ENCODE peak calls at places on chromosomes 12 and 14, in ten cellular contexts. W, E, R, O, N, T, I, Y, X and C are unnamed samples.

GRCh38 chr14:103552011-103552797 is 10.3 kb downstream of the BAG5 start:
- DNase-seq in W (no peak), E (no peak), R (peak), O (peak), N (no peak), T (peak), I (peak), Y (peak), X (peak), C (peak)

GRCh38 chr14:81859071-81859470 is 325.4 kb upstream of the SEL1L start:
- DNase-seq in W (no peak), E (no peak), R (no peak), O (no peak), N (no peak), T (no peak), I (no peak), Y (no peak), X (no peak), C (no peak)

GRCh38 chr12:26173153-26173552 is 22.2 kb upstream of the SSPN start:
- DNase-seq in W (no peak), E (no peak), R (no peak), O (no peak), N (no peak), T (no peak), I (no peak), Y (no peak), X (no peak), C (no peak)

GRCh38 chr12:114403044-114403689 is 2.8 kb downstream of the TBX5 start:
- DNase-seq in W (no peak), E (no peak), R (peak), O (no peak), N (no peak), T (no peak), I (no peak), Y (no peak), X (no peak), C (no peak)

GRCh38 chr12:105552056-105552455 is 221.6 kb downstream of the C12orf75 start:
- DNase-seq in W (no peak), E (no peak), R (no peak), O (no peak), N (no peak), T (no peak), I (no peak), Y (no peak), X (no peak), C (no peak)

GRCh38 chr12:23950775-23951391 is 1.4 kb upstream of the SOX5 start:
- DNase-seq in W (no peak), E (no peak), R (no peak), O (peak), N (no peak), T (no peak), I (no peak), Y (peak), X (peak), C (no peak)

GRCh38 chr12:67137256-67137655 is 131.9 kb upstream of the CAND1 start:
- DNase-seq in W (no peak), E (no peak), R (no peak), O (no peak), N (no peak), T (no peak), I (no peak), Y (no peak), X (no peak), C (peak)

GRCh38 chr12:79358716-79359341 is 331.9 kb downstream of the PAWR start:
- DNase-seq in W (no peak), E (peak), R (no peak), O (no peak), N (no peak), T (no peak), I (no peak), Y (no peak), X (no peak), C (no peak)

GRCh38 chr14:31489680-31490079 is 1.8 kb upstream of the GPR33 start:
- DNase-seq in W (no peak), E (no peak), R (no peak), O (no peak), N (no peak), T (no peak), I (no peak), Y (no peak), X (no peak), C (no peak)

GRCh38 chr14:33767721-33768457 is 183.0 kb downstream of the EGLN3 start:
- DNase-seq in W (no peak), E (no peak), R (no peak), O (no peak), N (no peak), T (no peak), I (no peak), Y (no peak), X (peak), C (no peak)

GRCh38 chr12:30905483-30906009 is 21.0 kb upstream of the TSPAN11 start:
- DNase-seq in W (no peak), E (no peak), R (no peak), O (no peak), N (no peak), T (no peak), I (no peak), Y (no peak), X (peak), C (no peak)

GRCh38 chr12:54998958-54999510 is 14.5 kb upstream of the TESPA1 start:
- DNase-seq in W (no peak), E (peak), R (no peak), O (no peak), N (no peak), T (no peak), I (no peak), Y (no peak), X (no peak), C (no peak)

GRCh38 chr14:83689265-83689664 is 1840.7 kb upstream of the FLRT2 start:
- DNase-seq in W (no peak), E (no peak), R (no peak), O (no peak), N (no peak), T (no peak), I (no peak), Y (no peak), X (no peak), C (no peak)

GRCh38 chr12:110639336-110640178 is 25.6 kb downstream of the TCTN1 start:
- DNase-seq in W (no peak), E (peak), R (no peak), O (no peak), N (no peak), T (no peak), I (no peak), Y (no peak), X (peak), C (peak)

GRCh38 chr12:113841786-113842185 is 124.3 kb downstream of the RBM19 start:
- DNase-seq in W (no peak), E (no peak), R (no peak), O (no peak), N (no peak), T (no peak), I (no peak), Y (no peak), X (no peak), C (no peak)

GRCh38 chr12:115213538-115213961 is 529.6 kb upstream of the TBX3 start:
- DNase-seq in W (no peak), E (no peak), R (no peak), O (no peak), N (no peak), T (no peak), I (no peak), Y (peak), X (no peak), C (no peak)

GRCh38 chr12:101698782-101699347 is 1.4 kb downstream of the CHPT1 start:
- DNase-seq in W (peak), E (no peak), R (peak), O (no peak), N (no peak), T (no peak), I (no peak), Y (no peak), X (peak), C (peak)

GRCh38 chr14:51079085-51079484 is 15.8 kb downstream of the TRIM9 start:
- DNase-seq in W (no peak), E (no peak), R (no peak), O (no peak), N (no peak), T (no peak), I (no peak), Y (no peak), X (no peak), C (no peak)

GRCh38 chr12:57893460-57894353 is 47.2 kb upstream of the CTDSP2 start:
- DNase-seq in W (no peak), E (no peak), R (peak), O (peak), N (no peak), T (peak), I (no peak), Y (peak), X (peak), C (no peak)

GRCh38 chr14:71056168-71056567 is 148.9 kb downstream of the PCNX1 start:
- DNase-seq in W (no peak), E (no peak), R (no peak), O (no peak), N (no peak), T (no peak), I (no peak), Y (no peak), X (no peak), C (no peak)

GRCh38 chr12:54689984-54690383 is 41.8 kb upstream of the DCD start:
- DNase-seq in W (no peak), E (no peak), R (no peak), O (no peak), N (no peak), T (no peak), I (no peak), Y (no peak), X (no peak), C (no peak)

GRCh38 chr12:66491812-66492361 is 187.0 kb downstream of the GRIP1 start:
- DNase-seq in W (no peak), E (no peak), R (peak), O (no peak), N (no peak), T (no peak), I (no peak), Y (no peak), X (no peak), C (no peak)

GRCh38 chr12:80064951-80065350 is 34.4 kb upstream of the OTOGL start:
- DNase-seq in W (no peak), E (no peak), R (no peak), O (no peak), N (no peak), T (no peak), I (no peak), Y (no peak), X (no peak), C (no peak)

GRCh38 chr12:49491823-49492222 is 47.0 kb upstream of the KCNH3 start:
- DNase-seq in W (no peak), E (no peak), R (no peak), O (no peak), N (no peak), T (no peak), I (no peak), Y (no peak), X (peak), C (peak)

GRCh38 chr12:122022393-122023338 is 982 bp downstream of the BCL7A start:
- DNase-seq in W (peak), E (no peak), R (peak), O (no peak), N (no peak), T (no peak), I (no peak), Y (no peak), X (no peak), C (peak)

GRCh38 chr14:22887260-22887989 is 4.4 kb downstream of the REM2 start:
- DNase-seq in W (peak), E (peak), R (peak), O (no peak), N (no peak), T (peak), I (peak), Y (no peak), X (peak), C (peak)

GRCh38 chr12:104665296-104665695 is 208.5 kb downstream of the CHST11 start:
- DNase-seq in W (no peak), E (no peak), R (no peak), O (no peak), N (no peak), T (no peak), I (no peak), Y (no peak), X (no peak), C (no peak)

GRCh38 chr12:69392146-69392928 is 32.8 kb downstream of the YEATS4 start:
- DNase-seq in W (no peak), E (no peak), R (no peak), O (no peak), N (no peak), T (no peak), I (no peak), Y (no peak), X (peak), C (peak)

GRCh38 chr12:105705765-105706164 is 375.3 kb downstream of the C12orf75 start:
- DNase-seq in W (peak), E (peak), R (peak), O (peak), N (no peak), T (peak), I (no peak), Y (no peak), X (peak), C (peak)

GRCh38 chr12:1350934-1351240 is 243.5 kb downstream of the FBXL14 start:
- DNase-seq in W (no peak), E (no peak), R (no peak), O (no peak), N (no peak), T (no peak), I (no peak), Y (no peak), X (no peak), C (no peak)

GRCh38 chr14:55845963-55846851 is 266.2 kb downstream of the KTN1 start:
- DNase-seq in W (no peak), E (no peak), R (peak), O (no peak), N (no peak), T (no peak), I (no peak), Y (no peak), X (no peak), C (no peak)

GRCh38 chr12:28088566-28089277 is 101.5 kb upstream of the CCDC91 start:
- DNase-seq in W (no peak), E (peak), R (no peak), O (no peak), N (no peak), T (no peak), I (peak), Y (no peak), X (no peak), C (no peak)

GRCh38 chr12:109387425-109388166 is 39.9 kb downstream of the MYO1H start:
- DNase-seq in W (peak), E (peak), R (no peak), O (no peak), N (no peak), T (no peak), I (peak), Y (no peak), X (no peak), C (no peak)

GRCh38 chr12:49548822-49549648 is 10.2 kb downstream of the KCNH3 start:
- DNase-seq in W (no peak), E (no peak), R (peak), O (no peak), N (peak), T (no peak), I (no peak), Y (peak), X (no peak), C (no peak)

DNA sequence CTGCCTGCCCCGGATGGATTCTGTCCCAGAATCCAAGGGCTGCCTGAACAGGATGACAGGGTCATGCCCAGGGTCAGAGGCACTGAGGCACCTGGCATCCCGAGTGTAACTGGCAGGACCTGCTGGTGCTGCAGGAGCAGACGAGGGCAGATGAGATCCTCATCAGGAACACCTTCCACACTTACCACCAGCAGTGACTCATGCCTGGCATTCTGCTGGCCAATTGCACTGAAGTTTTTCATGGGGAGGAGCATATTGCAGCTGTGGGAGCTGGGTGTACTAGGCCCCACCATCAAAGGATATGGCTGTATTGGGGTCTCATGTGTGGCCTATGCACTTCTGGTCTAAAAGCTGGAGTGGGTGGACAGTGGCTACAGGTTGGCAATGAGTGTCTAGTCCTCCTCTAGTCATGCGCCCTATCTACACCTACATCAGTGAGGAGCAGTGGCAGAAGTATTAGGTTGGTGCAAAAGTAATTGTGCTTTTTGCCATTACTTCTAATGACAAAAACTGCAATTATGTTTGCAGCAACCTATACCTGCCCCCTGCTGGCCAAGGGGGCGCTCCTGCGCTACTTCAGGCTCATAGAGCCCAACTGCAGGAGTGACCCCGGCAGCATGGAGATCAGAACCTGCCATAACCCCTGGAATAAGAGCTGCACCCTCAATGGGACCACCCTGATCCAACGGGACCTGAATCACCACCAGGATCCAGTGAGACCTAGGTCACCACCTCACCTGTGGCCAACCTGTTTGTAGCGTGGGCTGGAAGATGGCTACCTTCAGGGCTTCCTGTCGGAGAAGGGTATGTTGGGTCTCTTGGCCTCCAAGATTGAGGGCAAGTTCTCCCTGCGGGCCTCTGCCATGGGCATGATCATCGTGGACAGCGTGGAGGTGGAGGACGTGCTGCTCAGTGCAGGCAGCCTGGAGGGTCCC is 8.0 kb upstream of the C12orf42 start:
- DNase-seq in W (no peak), E (peak), R (no peak), O (no peak), N (peak), T (no peak), I (no peak), Y (no peak), X (no peak), C (no peak)
- TF ChIP-seq CTCF in W (peak), E (peak), R (peak), O (peak), N (peak), T (no peak), I (peak), Y (peak), X (no peak), C (no peak)

DNA sequence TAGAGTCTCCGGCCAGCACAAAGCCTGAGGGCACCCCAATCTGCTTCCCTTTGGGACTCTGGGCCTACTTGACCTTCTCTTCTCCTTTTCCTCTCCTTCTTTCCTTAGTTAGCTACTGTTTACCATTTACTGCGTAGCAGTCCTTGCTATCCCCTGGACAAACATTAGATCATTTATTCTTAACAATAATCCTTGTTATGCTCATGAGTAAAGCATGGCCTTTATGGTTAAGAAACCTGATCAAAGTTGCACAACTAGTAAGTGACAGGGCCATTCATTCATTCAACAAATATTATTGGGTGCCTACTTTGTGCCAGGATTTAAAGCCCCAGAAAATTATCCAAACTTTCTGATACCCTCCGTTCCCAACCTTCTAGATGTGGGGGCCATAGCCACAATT is 3.2 kb upstream of the HDAC7 start:
- DNase-seq in W (no peak), E (no peak), R (peak), O (no peak), N (no peak), T (no peak), I (no peak), Y (no peak), X (no peak), C (no peak)
- H3K27ac ChIP-seq in W (peak), E (no peak), R (no peak), O (peak), N (no peak), T (peak), I (peak), Y (no peak), X (no peak), C (peak)

DNA sequence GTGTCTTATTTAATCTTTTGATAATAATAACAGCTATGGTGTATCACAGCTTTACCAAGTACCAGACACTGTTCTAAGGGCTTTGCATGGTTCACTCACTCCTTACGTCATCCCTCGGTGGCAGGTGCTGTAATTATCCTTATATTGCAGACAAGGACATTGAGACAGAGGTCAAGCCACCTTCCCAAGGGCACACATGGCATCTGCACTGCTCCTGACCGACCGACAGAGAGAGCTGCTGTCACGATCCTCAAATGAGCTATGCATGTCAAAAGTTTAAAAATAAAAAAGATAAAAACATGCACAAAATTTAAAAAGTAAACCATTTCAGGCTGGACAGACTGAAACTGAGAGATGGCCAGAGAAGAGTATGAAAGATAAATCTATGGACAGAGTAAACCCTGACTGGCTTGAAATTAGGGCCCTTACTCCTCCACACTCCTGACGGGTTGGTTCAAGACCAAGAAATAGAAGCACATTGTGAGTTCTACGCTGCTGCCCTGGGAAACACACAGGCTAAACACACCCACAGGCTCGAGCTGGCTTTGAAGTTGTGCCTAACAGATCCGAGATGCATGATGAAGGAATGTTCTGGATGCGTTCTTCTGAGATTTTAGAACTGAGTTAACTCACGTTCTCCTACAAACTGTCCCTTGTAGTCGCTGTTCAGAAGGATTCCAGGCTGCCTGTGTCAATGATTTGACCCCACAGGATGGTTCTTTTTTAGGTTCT is 268.7 kb downstream of the ZFP36L1 start:
- DNase-seq in W (no peak), E (no peak), R (no peak), O (peak), N (no peak), T (no peak), I (no peak), Y (no peak), X (no peak), C (no peak)
- TF ChIP-seq CTCF in W (no peak), E (no peak), R (peak), O (peak), N (no peak), T (no peak), I (no peak), Y (no peak), X (no peak), C (no peak)

GRCh38 chr14:93090826-93091583 is 24.7 kb downstream of the ITPK1 start:
- DNase-seq in W (no peak), E (no peak), R (peak), O (no peak), N (no peak), T (peak), I (no peak), Y (no peak), X (no peak), C (no peak)
- H3K27ac ChIP-seq in W (no peak), E (no peak), R (no peak), O (peak), N (no peak), T (peak), I (no peak), Y (peak), X (no peak), C (peak)

DNA sequence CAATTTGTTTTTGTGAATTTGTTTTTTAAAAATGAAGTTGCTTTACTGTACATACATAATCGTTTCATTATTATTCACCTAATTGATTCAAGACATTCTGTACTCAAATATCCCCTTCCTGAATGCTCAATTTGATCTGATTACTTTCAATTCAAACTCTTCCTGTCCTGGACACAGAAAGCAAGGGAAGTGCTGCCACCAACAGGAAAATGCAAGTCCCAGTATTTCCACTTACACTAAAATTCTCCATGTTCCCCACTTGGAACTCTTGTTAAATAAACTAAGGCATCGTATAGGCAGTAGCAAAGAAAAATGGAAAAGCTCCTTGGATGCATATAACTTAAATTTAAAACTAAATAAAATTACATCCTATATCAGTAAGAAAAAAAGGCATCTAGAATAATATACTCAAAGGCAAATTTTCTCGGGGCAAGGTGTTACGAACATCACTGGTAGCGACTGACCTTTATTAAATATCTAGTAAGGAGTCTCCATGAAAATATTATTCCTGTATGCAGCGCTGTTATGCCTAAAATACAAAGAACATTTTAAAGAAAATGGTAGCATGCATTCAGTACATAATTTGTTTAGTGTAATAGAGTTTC is 72.0 kb upstream of the DBX2 start:
- DNase-seq in W (no peak), E (peak), R (no peak), O (no peak), N (no peak), T (no peak), I (no peak), Y (no peak), X (peak), C (peak)
- TF ChIP-seq CTCF in W (peak), E (peak), R (peak), O (peak), N (no peak), T (no peak), I (peak), Y (peak), X (peak), C (peak)

GRCh38 chr14:90536511-90537191 is 139.8 kb downstream of the CALM1 start:
- DNase-seq in W (no peak), E (no peak), R (no peak), O (no peak), N (no peak), T (no peak), I (no peak), Y (no peak), X (peak), C (no peak)
- H3K27ac ChIP-seq in W (no peak), E (no peak), R (no peak), O (peak), N (no peak), T (peak), I (no peak), Y (no peak), X (no peak), C (peak)